ENCODE peak calls at places on chromosome 13, in seven cellular contexts. O is esophagus squamous epithelium, F is psoas muscle, X is cardiac muscle cell, V is Peyer's patch, U is tibial nerve, C is lung. L is an unnamed sample.

GRCh38 chr13:100721885-100722512 is 47.4 kb upstream of the TMTC4 start:
- DNase-seq in O (no peak), F (no peak), X (peak), V (no peak), U (peak), C (peak), L (no peak)

GRCh38 chr13:83220241-83220640 is 662.0 kb downstream of the SLITRK1 start:
- DNase-seq in O (no peak), F (no peak), X (no peak), V (no peak), U (no peak), C (no peak), L (no peak)

GRCh38 chr13:36981156-36981743 is 17.9 kb downstream of the ALG5 start:
- DNase-seq in O (no peak), F (no peak), X (peak), V (no peak), U (no peak), C (no peak), L (no peak)

GRCh38 chr13:20231839-20232555 is at the start of gene GJB6:
- DNase-seq in O (no peak), F (no peak), X (peak), V (no peak), U (no peak), C (no peak), L (no peak)

GRCh38 chr13:60230593-60230992 is 66.9 kb upstream of the DIAPH3 start:
- DNase-seq in O (no peak), F (no peak), X (peak), V (no peak), U (no peak), C (no peak), L (no peak)

GRCh38 chr13:21074601-21075302 is 13.4 kb upstream of the LATS2 start:
- DNase-seq in O (no peak), F (no peak), X (no peak), V (no peak), U (peak), C (no peak), L (no peak)

GRCh38 chr13:78247362-78247761 is 328.7 kb upstream of the EDNRB start:
- DNase-seq in O (no peak), F (no peak), X (no peak), V (no peak), U (no peak), C (no peak), L (no peak)

GRCh38 chr13:78595819-78596700 is 7.3 kb downstream of the POU4F1 start:
- DNase-seq in O (no peak), F (no peak), X (peak), V (no peak), U (no peak), C (no peak), L (no peak)

GRCh38 chr13:99792079-99792921 is 179.3 kb downstream of the ZIC5 start:
- DNase-seq in O (no peak), F (no peak), X (no peak), V (no peak), U (no peak), C (no peak), L (no peak)

GRCh38 chr13:113393226-113393571 is 29.3 kb upstream of the GRTP1 start:
- DNase-seq in O (no peak), F (no peak), X (no peak), V (peak), U (no peak), C (no peak), L (no peak)

GRCh38 chr13:80131204-80131603 is 209.7 kb downstream of the SPRY2 start:
- DNase-seq in O (no peak), F (peak), X (peak), V (peak), U (peak), C (peak), L (peak)

GRCh38 chr13:33958964-33959363 is 141.0 kb downstream of the RFC3 start:
- DNase-seq in O (no peak), F (no peak), X (no peak), V (no peak), U (no peak), C (no peak), L (no peak)

GRCh38 chr13:41678320-41678719 is 221.0 kb downstream of the RGCC start:
- DNase-seq in O (no peak), F (no peak), X (peak), V (no peak), U (no peak), C (no peak), L (no peak)

GRCh38 chr13:51222510-51223283 is 499 bp downstream of the FAM124A start:
- DNase-seq in O (no peak), F (no peak), X (peak), V (no peak), U (peak), C (no peak), L (no peak)

GRCh38 chr13:85381082-85381481 is 418.1 kb downstream of the SLITRK6 start:
- DNase-seq in O (no peak), F (no peak), X (no peak), V (no peak), U (no peak), C (no peak), L (no peak)

GRCh38 chr13:112724788-112725345 is 35.0 kb downstream of the ATP11A start:
- DNase-seq in O (no peak), F (no peak), X (no peak), V (no peak), U (no peak), C (no peak), L (no peak)

GRCh38 chr13:100675660-100676129 is 1.1 kb upstream of the TMTC4 start:
- DNase-seq in O (no peak), F (no peak), X (no peak), V (no peak), U (no peak), C (no peak), L (no peak)

GRCh38 chr13:29975287-29975686 is 124.9 kb upstream of the UBL3 start:
- DNase-seq in O (no peak), F (no peak), X (no peak), V (no peak), U (no peak), C (no peak), L (no peak)

GRCh38 chr13:28313579-28313978 is 175.2 kb downstream of the PAN3 start:
- DNase-seq in O (no peak), F (no peak), X (no peak), V (no peak), U (no peak), C (no peak), L (no peak)

GRCh38 chr13:106117035-106117434 is 418.4 kb downstream of the EFNB2 start:
- DNase-seq in O (no peak), F (no peak), X (no peak), V (no peak), U (no peak), C (no peak), L (no peak)

GRCh38 chr13:94303644-94304174 is 175.8 kb downstream of the DCT start:
- DNase-seq in O (no peak), F (no peak), X (peak), V (no peak), U (no peak), C (no peak), L (no peak)

GRCh38 chr13:30610311-30610710 is 7.4 kb upstream of the USPL1 start:
- DNase-seq in O (no peak), F (no peak), X (no peak), V (no peak), U (no peak), C (no peak), L (no peak)

GRCh38 chr13:99600318-99600717 is 99.0 kb downstream of the TM9SF2 start:
- DNase-seq in O (no peak), F (no peak), X (peak), V (no peak), U (no peak), C (no peak), L (no peak)

GRCh38 chr13:60654405-60654804 is 257.4 kb downstream of the TDRD3 start:
- DNase-seq in O (no peak), F (no peak), X (peak), V (no peak), U (peak), C (no peak), L (peak)

GRCh38 chr13:101465877-101466276 is 13.4 kb downstream of the ITGBL1 start:
- DNase-seq in O (no peak), F (no peak), X (no peak), V (no peak), U (no peak), C (no peak), L (no peak)

GRCh38 chr13:107124129-107124718 is 556.3 kb upstream of the ARGLU1 start:
- DNase-seq in O (no peak), F (no peak), X (peak), V (no peak), U (no peak), C (no peak), L (no peak)

GRCh38 chr13:47816835-47817234 is 184.2 kb downstream of the SUCLA2 start:
- DNase-seq in O (no peak), F (no peak), X (no peak), V (no peak), U (no peak), C (no peak), L (no peak)

GRCh38 chr13:30034448-30034795 is 184.0 kb upstream of the UBL3 start:
- DNase-seq in O (no peak), F (no peak), X (no peak), V (no peak), U (no peak), C (no peak), L (no peak)

GRCh38 chr13:76873454-76873853 is 12.8 kb downstream of the KCTD12 start:
- DNase-seq in O (no peak), F (no peak), X (no peak), V (no peak), U (no peak), C (no peak), L (no peak)

GRCh38 chr13:22064854-22065646 is 394.2 kb downstream of the FGF9 start:
- DNase-seq in O (no peak), F (no peak), X (peak), V (no peak), U (no peak), C (no peak), L (no peak)

GRCh38 chr13:46668906-46669525 is 116.0 kb downstream of the LRCH1 start:
- DNase-seq in O (no peak), F (no peak), X (no peak), V (no peak), U (no peak), C (no peak), L (no peak)

GRCh38 chr13:85236431-85236830 is 562.8 kb downstream of the SLITRK6 start:
- DNase-seq in O (no peak), F (no peak), X (no peak), V (no peak), U (no peak), C (no peak), L (no peak)

GRCh38 chr13:52760078-52760477 is 20.5 kb upstream of the CNMD start:
- DNase-seq in O (no peak), F (no peak), X (no peak), V (no peak), U (no peak), C (no peak), L (no peak)

GRCh38 chr13:26017196-26017921 is 34.5 kb downstream of the SHISA2 start:
- DNase-seq in O (no peak), F (no peak), X (no peak), V (no peak), U (no peak), C (peak), L (no peak)

GRCh38 chr13:94335786-94336357 is 143.6 kb downstream of the DCT start:
- DNase-seq in O (no peak), F (no peak), X (no peak), V (no peak), U (no peak), C (no peak), L (no peak)

GRCh38 chr13:113820813-113821651 is 42.8 kb downstream of the GAS6 start:
- DNase-seq in O (no peak), F (peak), X (no peak), V (no peak), U (peak), C (peak), L (peak)

GRCh38 chr13:24644051-24644450 is 36.2 kb upstream of the ATP12A start:
- DNase-seq in O (no peak), F (no peak), X (no peak), V (no peak), U (no peak), C (no peak), L (no peak)

GRCh38 chr13:38759390-38759789 is 72.5 kb downstream of the FREM2 start:
- DNase-seq in O (no peak), F (no peak), X (no peak), V (no peak), U (no peak), C (no peak), L (no peak)
- TF ChIP-seq CTCF in O (no peak), F (no peak), X (no peak), V (no peak), U (no peak), C (no peak), L (no peak)

GRCh38 chr13:74771964-74772363 is 637.8 kb upstream of the KLF12 start:
- DNase-seq in O (no peak), F (no peak), X (no peak), V (no peak), U (no peak), C (no peak), L (no peak)
- H3K27ac ChIP-seq in O (no peak), F (no peak), X (no peak), V (no peak), U (no peak), C (no peak), L (no peak)

GRCh38 chr13:97749174-97749573 is 204.3 kb upstream of the IPO5 start:
- DNase-seq in O (no peak), F (no peak), X (no peak), V (no peak), U (no peak), C (no peak), L (no peak)
- TF ChIP-seq CTCF in O (no peak), F (no peak), X (peak), V (no peak), U (no peak), C (no peak), L (no peak)

DNA sequence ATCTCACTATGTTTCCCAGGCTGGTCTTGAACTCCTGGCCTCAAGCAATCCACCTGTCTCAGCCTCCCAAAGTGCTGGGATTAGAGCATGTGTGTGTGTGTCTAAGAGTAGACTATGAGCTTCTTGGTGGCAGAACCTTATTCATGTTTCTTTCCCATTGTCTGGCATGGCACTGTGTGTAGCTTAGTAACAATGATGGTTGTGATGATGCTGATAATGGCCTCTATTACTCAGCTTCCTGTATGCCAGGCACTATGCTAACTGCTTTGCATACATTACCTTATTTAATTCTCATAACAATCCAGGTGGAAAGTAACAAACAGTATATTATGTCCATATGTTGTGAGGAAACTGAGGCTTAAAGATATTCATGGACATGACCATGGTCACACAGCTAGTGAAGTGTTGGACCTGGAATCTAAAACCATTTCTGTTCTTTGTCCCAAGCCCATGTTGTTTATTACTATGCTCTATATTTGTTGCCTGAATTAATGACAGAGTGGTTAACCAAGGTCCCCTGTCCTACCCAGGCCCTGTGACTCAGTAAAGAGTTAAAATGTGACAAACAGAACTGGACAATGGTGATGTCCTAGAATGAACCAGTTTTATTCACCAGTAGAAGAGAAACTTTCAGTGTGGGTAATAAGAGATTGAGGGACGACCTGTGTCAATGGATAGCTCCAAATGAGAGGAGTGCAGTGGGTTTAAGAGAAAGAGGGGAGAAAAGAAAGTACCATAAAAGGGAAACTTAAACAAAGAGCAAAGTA is 109.6 kb downstream of the KLF5 start:
- DNase-seq in O (no peak), F (no peak), X (no peak), V (no peak), U (no peak), C (no peak), L (no peak)
- H3K27ac ChIP-seq in O (peak), F (no peak), X (no peak), V (no peak), U (no peak), C (no peak), L (no peak)